ENCODE peak calls at places on chromosome 21, in eight cellular contexts. A is pancreas; F is gastrocnemius medialis; Z is small intestine; T is naive thymus-derived CD4-positive, alpha-beta T cell; E is fibroblast of lung; Q is IMR-90; G is stomach. H is an unnamed sample.

GRCh38 chr21:26909972-26910371 is 56.9 kb downstream of the ADAMTS5 start:
- DNase-seq in A (no peak), F (no peak), Z (no peak), T (no peak), E (peak; percentile 9), Q (no peak), G (no peak), H (no peak)

GRCh38 chr21:26546698-26547097 is 26.4 kb downstream of the CYYR1 start:
- DNase-seq in A (no peak), F (peak; percentile 11), Z (no peak), T (no peak), E (no peak), Q (no peak), G (no peak), H (no peak)

GRCh38 chr21:27314096-27314495 is 347.2 kb upstream of the ADAMTS5 start:
- DNase-seq in A (no peak), F (no peak), Z (no peak), T (no peak), E (peak; percentile 32), Q (no peak), G (no peak), H (no peak)

GRCh38 chr21:39788383-39788782 is 43.4 kb downstream of the IGSF5 start:
- DNase-seq in A (peak; percentile 73), F (peak; percentile 13), Z (peak; percentile 54), T (no peak), E (peak; percentile 26), Q (peak; percentile 12), G (peak; percentile 78), H (peak; percentile 49)

GRCh38 chr21:39373634-39374033 is 24.7 kb upstream of the HMGN1 start:
- DNase-seq in A (no peak), F (no peak), Z (peak; percentile 64), T (no peak), E (peak; percentile 36), Q (peak; percentile 47), G (no peak), H (no peak)

GRCh38 chr21:25313891-25314646 is 293.2 kb downstream of the MRPL39 start:
- DNase-seq in A (no peak), F (no peak), Z (no peak), T (no peak), E (peak; percentile 70), Q (peak; percentile 67), G (no peak), H (no peak)

GRCh38 chr21:38807987-38808386 is 2.3 kb downstream of the ETS2 start:
- DNase-seq in A (no peak), F (no peak), Z (no peak), T (no peak), E (peak; percentile 54), Q (peak; percentile 51), G (no peak), H (no peak)

GRCh38 chr21:43352568-43353281 is 74.2 kb downstream of the SIK1 start:
- DNase-seq in A (no peak), F (no peak), Z (no peak), T (no peak), E (no peak), Q (no peak), G (no peak), H (no peak)

GRCh38 chr21:19864456-19864855 is 1133.8 kb upstream of the NCAM2 start:
- DNase-seq in A (no peak), F (no peak), Z (no peak), T (no peak), E (no peak), Q (no peak), G (no peak), H (no peak)

GRCh38 chr21:42236693-42237092 is 17.8 kb downstream of the ABCG1 start:
- DNase-seq in A (peak; percentile 3), F (no peak), Z (no peak), T (no peak), E (no peak), Q (no peak), G (no peak), H (no peak)
- H3K4me1 ChIP-seq in A (peaks cover 38% of the 10 kb centered on the region), F (peaks cover 68% of the 10 kb centered on the region), Z (peaks cover 12% of the 10 kb centered on the region), T (peaks cover 75% of the 10 kb centered on the region), E (peaks cover 12% of the 10 kb centered on the region), Q (peaks cover 21% of the 10 kb centered on the region), G (peaks cover 78% of the 10 kb centered on the region), H (peaks cover 36% of the 10 kb centered on the region)

GRCh38 chr21:45320991-45321656 is 33.4 kb upstream of the POFUT2 start:
- DNase-seq in A (no peak), F (no peak), Z (no peak), T (no peak), E (no peak), Q (no peak), G (no peak), H (no peak)
- H3K4me1 ChIP-seq in A (no peaks in the 10 kb centered on the region), F (peaks cover 23% of the 10 kb centered on the region), Z (peaks cover 3% of the 10 kb centered on the region), T (no peaks in the 10 kb centered on the region), E (peaks cover 45% of the 10 kb centered on the region), Q (peaks cover 47% of the 10 kb centered on the region), G (peaks cover 68% of the 10 kb centered on the region), H (peaks cover 26% of the 10 kb centered on the region)

GRCh38 chr21:32448803-32449594 is 36.5 kb downstream of the EVA1C start:
- DNase-seq in A (no peak), F (no peak), Z (no peak), T (no peak), E (peak; percentile 12), Q (peak; percentile 33), G (no peak), H (no peak)

GRCh38 chr21:32457360-32457840 is 44.9 kb downstream of the EVA1C start:
- DNase-seq in A (peak; percentile 75), F (no peak), Z (peak; percentile 84), T (no peak), E (peak; percentile 43), Q (peak; percentile 16), G (peak; percentile 72), H (peak; percentile 50)

GRCh38 chr21:32456497-32456918 is 44.0 kb downstream of the EVA1C start:
- DNase-seq in A (no peak), F (no peak), Z (no peak), T (no peak), E (peak; percentile 83), Q (peak; percentile 84), G (no peak), H (no peak)

GRCh38 chr21:32455548-32455947 is 43.0 kb downstream of the EVA1C start:
- DNase-seq in A (no peak), F (no peak), Z (no peak), T (no peak), E (no peak), Q (no peak), G (no peak), H (peak; percentile 56)

DNA sequence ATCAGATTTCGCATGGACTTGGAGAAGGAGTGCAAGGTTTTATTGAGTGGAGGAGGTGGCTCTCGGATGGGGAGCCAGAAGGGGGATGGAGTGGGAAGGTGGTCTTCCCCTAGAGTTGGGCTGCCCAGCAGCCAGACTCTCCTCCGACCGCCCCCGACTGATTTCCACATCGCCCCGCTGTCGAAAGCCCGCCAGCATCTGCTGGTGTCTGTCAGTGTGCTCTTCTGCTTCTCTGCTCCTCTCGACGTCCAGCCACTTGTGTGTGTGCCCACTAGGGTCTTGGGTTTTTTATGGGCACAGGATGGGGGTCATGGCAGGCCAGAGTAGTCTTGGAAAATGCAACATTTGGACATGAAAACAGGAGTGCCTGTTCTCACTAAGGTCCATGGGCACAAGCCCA is 40.1 kb downstream of the EVA1C start:
- DNase-seq in A (no peak), F (no peak), Z (no peak), T (no peak), E (no peak), Q (no peak), G (no peak), H (no peak)
- H3K4me1 ChIP-seq in A (peaks cover 8% of the 10 kb centered on the region), F (peaks cover 14% of the 10 kb centered on the region), Z (peaks cover 4% of the 10 kb centered on the region), T (no peaks in the 10 kb centered on the region), E (peaks cover 10% of the 10 kb centered on the region), Q (peaks cover 31% of the 10 kb centered on the region), G (peaks cover 71% of the 10 kb centered on the region), H (peaks cover 3% of the 10 kb centered on the region)

GRCh38 chr21:29307718-29308455 is 9.2 kb downstream of the BACH1 start:
- DNase-seq in A (no peak), F (no peak), Z (no peak), T (no peak), E (no peak), Q (no peak), G (no peak), H (no peak)
- H3K4me1 ChIP-seq in A (peaks cover 52% of the 10 kb centered on the region), F (peaks cover 94% of the 10 kb centered on the region), Z (peaks cover 2% of the 10 kb centered on the region), T (no peaks in the 10 kb centered on the region), E (no peaks in the 10 kb centered on the region), Q (peaks cover 20% of the 10 kb centered on the region), G (peaks cover 74% of the 10 kb centered on the region), H (peaks cover 11% of the 10 kb centered on the region)

GRCh38 chr21:33686386-33686785 is 44.1 kb downstream of the ITSN1 start:
- DNase-seq in A (no peak), F (no peak), Z (no peak), T (no peak), E (no peak), Q (no peak), G (no peak), H (no peak)
- H3K4me1 ChIP-seq in A (peaks cover 29% of the 10 kb centered on the region), F (peaks cover 46% of the 10 kb centered on the region), Z (peaks cover 7% of the 10 kb centered on the region), T (no peaks in the 10 kb centered on the region), E (peaks cover 20% of the 10 kb centered on the region), Q (peaks cover 13% of the 10 kb centered on the region), G (peaks cover 64% of the 10 kb centered on the region), H (peaks cover 53% of the 10 kb centered on the region)

GRCh38 chr21:31677047-31677446 is 17.6 kb downstream of the SOD1 start:
- DNase-seq in A (no peak), F (no peak), Z (no peak), T (no peak), E (no peak), Q (no peak), G (no peak), H (no peak)

GRCh38 chr21:31675960-31676359 is 16.5 kb downstream of the SOD1 start:
- DNase-seq in A (no peak), F (no peak), Z (no peak), T (no peak), E (no peak), Q (no peak), G (no peak), H (no peak)

GRCh38 chr21:31675332-31675731 is 15.8 kb downstream of the SOD1 start:
- DNase-seq in A (no peak), F (no peak), Z (no peak), T (no peak), E (no peak), Q (no peak), G (no peak), H (no peak)

GRCh38 chr21:31682625-31683024 is 23.1 kb downstream of the SOD1 start:
- DNase-seq in A (no peak), F (no peak), Z (no peak), T (no peak), E (no peak), Q (peak; percentile 52), G (no peak), H (no peak)

DNA sequence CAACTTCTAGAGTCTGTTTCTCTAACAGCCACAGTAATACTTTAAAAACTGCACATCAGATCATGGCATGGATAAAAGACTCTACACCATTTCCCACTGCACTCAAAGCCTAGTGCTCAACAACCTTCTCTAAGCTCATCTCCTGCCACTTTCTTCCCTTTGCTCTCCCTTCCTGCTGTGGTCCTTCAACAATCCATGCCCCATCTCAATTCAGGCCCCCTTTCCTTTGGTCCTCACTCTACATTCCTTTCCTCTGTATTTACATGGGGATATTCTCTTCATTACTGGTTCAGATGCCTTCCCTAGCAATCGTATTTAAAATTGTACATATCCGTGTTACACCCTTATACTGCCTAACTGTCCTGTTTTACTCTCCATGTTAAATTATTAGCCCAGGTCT is 19.0 kb downstream of the SOD1 start:
- DNase-seq in A (no peak), F (no peak), Z (no peak), T (no peak), E (no peak), Q (no peak), G (no peak), H (no peak)
- H3K4me1 ChIP-seq in A (no peaks in the 10 kb centered on the region), F (no peaks in the 10 kb centered on the region), Z (peaks cover 2% of the 10 kb centered on the region), T (no peaks in the 10 kb centered on the region), E (no peaks in the 10 kb centered on the region), Q (no peaks in the 10 kb centered on the region), G (peaks cover 11% of the 10 kb centered on the region), H (no peaks in the 10 kb centered on the region)

GRCh38 chr21:34613679-34614442 is 1.1 kb downstream of the RCAN1 start:
- DNase-seq in A (peak; percentile 32), F (no peak), Z (no peak), T (no peak), E (no peak), Q (peak; percentile 7), G (no peak), H (no peak)
- H3K4me1 ChIP-seq in A (no peaks in the 10 kb centered on the region), F (peaks cover 26% of the 10 kb centered on the region), Z (no peaks in the 10 kb centered on the region), T (peaks cover 12% of the 10 kb centered on the region), E (no peaks in the 10 kb centered on the region), Q (peaks cover 2% of the 10 kb centered on the region), G (peaks cover 27% of the 10 kb centered on the region), H (peaks cover 3% of the 10 kb centered on the region)